ENCODE peak calls at places on chromosomes 3 and 15, in six cellular contexts. M is type B pancreatic cell, C is activated B cell treated with CpG ODN at 0.5 μM for 24 hours, O is stomach, I is body of pancreas, W is WERI-Rb-1. G is an unnamed sample.

GRCh38 chr3:151307131-151307530 is 9.5 kb downstream of the GPR87 start:
- DNase-seq in M (no peak), C (no peak), O (no peak), I (no peak), W (no peak), G (no peak)

GRCh38 chr15:69760263-69760855 is 307.7 kb downstream of the RPLP1 start:
- DNase-seq in M (no peak), C (no peak), O (no peak), I (no peak), W (no peak), G (no peak)

GRCh38 chr3:126731044-126731443 is 27.0 kb downstream of the CHCHD6 start:
- DNase-seq in M (no peak), C (no peak), O (no peak), I (no peak), W (no peak), G (no peak)

GRCh38 chr3:112744068-112744467 is 102.6 kb downstream of the CD200R1L start:
- DNase-seq in M (no peak), C (no peak), O (no peak), I (no peak), W (no peak), G (no peak)

GRCh38 chr3:96190024-96190616 is 624.3 kb upstream of the EPHA6 start:
- DNase-seq in M (no peak), C (no peak), O (no peak), I (no peak), W (no peak), G (no peak)

GRCh38 chr15:26572606-26573350 is 200.1 kb downstream of the GABRB3 start:
- DNase-seq in M (no peak), C (no peak), O (no peak), I (no peak), W (no peak), G (no peak)

GRCh38 chr3:164683516-164683915 is 394.8 kb downstream of the SI start:
- DNase-seq in M (no peak), C (no peak), O (no peak), I (no peak), W (no peak), G (no peak)

GRCh38 chr3:10753964-10754363 is 62.1 kb upstream of the SLC6A11 start:
- DNase-seq in M (peak), C (no peak), O (no peak), I (peak), W (no peak), G (no peak)

GRCh38 chr15:55907797-55908196 is 85.6 kb downstream of the NEDD4 start:
- DNase-seq in M (no peak), C (no peak), O (no peak), I (no peak), W (no peak), G (no peak)

GRCh38 chr15:54640874-54641273 is 555.9 kb downstream of the RSL24D1 start:
- DNase-seq in M (no peak), C (no peak), O (no peak), I (no peak), W (no peak), G (no peak)

GRCh38 chr3:66989860-66990696 is 8.0 kb upstream of the KBTBD8 start:
- DNase-seq in M (no peak), C (no peak), O (no peak), I (no peak), W (no peak), G (no peak)
- TF ChIP-seq CTCF in M (peak), C (no peak), O (no peak), I (no peak), W (no peak), G (no peak)

GRCh38 chr3:157541506-157542236 is 38.5 kb upstream of the VEPH1 start:
- DNase-seq in M (no peak), C (no peak), O (no peak), I (no peak), W (no peak), G (no peak)

GRCh38 chr3:157544501-157545139 is 41.4 kb upstream of the VEPH1 start:
- DNase-seq in M (no peak), C (no peak), O (no peak), I (no peak), W (no peak), G (no peak)

GRCh38 chr3:157543491-157544035 is 40.3 kb upstream of the VEPH1 start:
- DNase-seq in M (no peak), C (no peak), O (no peak), I (no peak), W (no peak), G (no peak)

GRCh38 chr3:157540656-157541055 is 37.4 kb upstream of the VEPH1 start:
- DNase-seq in M (no peak), C (no peak), O (no peak), I (no peak), W (no peak), G (no peak)

DNA sequence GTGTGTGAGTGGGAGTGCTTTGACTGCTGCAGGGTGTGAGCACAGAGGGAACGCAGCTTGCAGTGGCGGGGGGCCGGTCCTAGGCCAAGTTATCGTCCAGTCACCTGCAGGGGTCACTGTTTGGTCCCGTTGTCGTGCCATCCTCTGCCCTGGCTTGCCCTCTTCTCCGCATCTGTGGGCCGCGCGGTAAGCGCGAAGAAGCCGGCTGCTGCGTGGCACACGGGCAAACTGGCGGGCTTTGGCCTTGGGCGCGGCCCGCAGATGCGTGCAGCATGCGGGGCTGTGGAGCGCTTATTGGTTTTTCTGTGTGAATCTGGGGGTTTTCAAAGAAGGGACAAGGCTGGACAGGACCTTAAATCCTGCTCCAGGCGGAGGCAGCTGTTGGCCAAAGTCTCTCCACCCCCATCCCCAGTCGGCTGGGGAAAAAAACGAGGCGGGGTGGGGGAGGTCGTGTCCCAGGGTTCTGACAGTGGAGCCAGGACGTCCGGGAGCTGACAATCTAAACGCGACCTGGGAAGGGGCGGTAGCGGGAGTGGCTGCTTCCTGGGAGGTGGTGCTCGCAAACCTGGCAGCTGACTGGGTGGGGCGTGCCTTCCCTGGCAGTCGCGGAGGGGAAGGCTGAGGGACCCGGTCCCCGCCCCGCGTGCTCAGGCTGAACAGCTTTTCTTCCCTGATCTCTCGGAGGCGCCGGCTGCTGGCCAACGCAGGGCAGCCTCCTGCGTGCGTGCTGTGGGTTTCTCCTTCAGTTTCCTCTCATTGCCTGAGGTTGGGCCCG is 39.7 kb upstream of the VEPH1 start:
- DNase-seq in M (peak), C (no peak), O (peak), I (peak), W (peak), G (no peak)
- TF ChIP-seq CTCF in M (peak), C (no peak), O (no peak), I (peak), W (peak), G (no peak)

GRCh38 chr3:73772076-73772475 is 147.3 kb upstream of the PDZRN3 start:
- DNase-seq in M (no peak), C (no peak), O (no peak), I (no peak), W (no peak), G (no peak)

GRCh38 chr3:73765878-73766564 is 141.3 kb upstream of the PDZRN3 start:
- DNase-seq in M (no peak), C (no peak), O (no peak), I (no peak), W (no peak), G (no peak)

GRCh38 chr3:73766599-73767378 is 142.0 kb upstream of the PDZRN3 start:
- DNase-seq in M (no peak), C (no peak), O (no peak), I (no peak), W (no peak), G (no peak)

GRCh38 chr3:73772599-73772998 is 147.9 kb upstream of the PDZRN3 start:
- DNase-seq in M (no peak), C (no peak), O (no peak), I (no peak), W (no peak), G (no peak)

GRCh38 chr3:73768594-73769308 is 144.0 kb upstream of the PDZRN3 start:
- DNase-seq in M (no peak), C (no peak), O (no peak), I (no peak), W (no peak), G (no peak)
- TF ChIP-seq CTCF in M (no peak), C (no peak), O (no peak), I (no peak), W (no peak), G (no peak)

GRCh38 chr15:45134682-45135604 is 5.1 kb downstream of the DUOX1 start:
- DNase-seq in M (no peak), C (no peak), O (peak), I (peak), W (no peak), G (no peak)
- TF ChIP-seq CTCF in M (no peak), C (no peak), O (no peak), I (peak), W (no peak), G (no peak)

GRCh38 chr3:31263897-31264296 is 268.8 kb upstream of the STT3B start:
- DNase-seq in M (no peak), C (no peak), O (no peak), I (no peak), W (no peak), G (no peak)
- TF ChIP-seq CTCF in M (no peak), C (no peak), O (no peak), I (no peak), W (no peak), G (no peak)

DNA sequence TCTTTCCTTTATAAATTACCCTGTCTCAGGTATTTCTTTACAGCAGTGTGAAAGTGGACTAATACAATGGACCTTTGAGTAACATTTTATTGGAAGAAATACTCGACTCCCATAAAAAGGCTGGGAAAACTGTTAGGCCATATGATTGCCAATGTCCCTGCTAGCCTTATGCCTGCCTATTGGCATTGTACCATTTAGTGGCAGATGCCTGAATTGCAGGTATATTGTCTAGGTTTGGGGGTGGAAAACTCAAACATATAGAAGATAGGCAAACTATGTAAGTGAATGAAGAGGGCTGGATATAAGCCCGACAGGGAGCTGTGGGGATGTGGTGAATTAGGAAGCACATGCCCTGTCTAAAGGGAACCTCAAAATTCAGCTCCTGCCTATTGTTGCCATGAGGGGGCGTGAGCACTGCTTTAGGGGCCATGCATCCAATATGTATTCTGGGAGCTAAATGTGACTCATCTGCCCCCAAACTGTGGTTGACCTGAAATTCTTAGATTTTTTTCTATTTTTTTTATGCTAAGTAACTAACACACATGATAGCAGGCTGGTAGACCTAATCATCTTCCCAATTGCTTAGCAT is 65.2 kb upstream of the TRA2B start:
- DNase-seq in M (no peak), C (no peak), O (no peak), I (no peak), W (peak), G (no peak)
- TF ChIP-seq CTCF in M (peak), C (no peak), O (no peak), I (no peak), W (peak), G (peak)

GRCh38 chr15:90606641-90607040 is 76.9 kb downstream of the CRTC3 start:
- DNase-seq in M (no peak), C (no peak), O (no peak), I (no peak), W (no peak), G (no peak)

GRCh38 chr15:90607361-90607760 is 77.6 kb downstream of the CRTC3 start:
- DNase-seq in M (no peak), C (no peak), O (no peak), I (no peak), W (no peak), G (no peak)

GRCh38 chr15:90600954-90601353 is 71.2 kb downstream of the CRTC3 start:
- DNase-seq in M (no peak), C (no peak), O (no peak), I (no peak), W (no peak), G (no peak)

GRCh38 chr15:90599639-90600038 is 69.9 kb downstream of the CRTC3 start:
- DNase-seq in M (no peak), C (no peak), O (no peak), I (no peak), W (no peak), G (no peak)

DNA sequence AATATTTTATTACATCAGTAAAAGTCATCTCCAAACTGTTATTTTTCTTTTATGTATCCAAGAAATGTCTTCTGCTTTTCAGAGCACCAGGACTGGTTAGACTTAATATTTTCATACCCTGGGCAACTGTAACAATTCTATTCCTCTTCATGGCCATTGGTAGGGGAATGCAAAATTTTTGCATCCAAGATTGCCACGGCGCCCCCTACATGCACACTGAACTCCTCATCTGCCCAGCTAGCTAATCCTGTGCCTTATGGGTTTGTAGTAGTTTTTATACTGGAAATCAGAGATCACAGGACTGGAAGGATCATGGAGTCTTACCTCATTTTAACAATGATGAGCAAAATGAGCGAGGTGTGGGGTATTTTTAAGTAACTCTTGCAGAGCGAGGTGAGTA is 74.2 kb downstream of the CRTC3 start:
- DNase-seq in M (no peak), C (no peak), O (peak), I (peak), W (peak), G (peak)
- TF ChIP-seq CTCF in M (peak), C (no peak), O (peak), I (peak), W (peak), G (peak)

DNA sequence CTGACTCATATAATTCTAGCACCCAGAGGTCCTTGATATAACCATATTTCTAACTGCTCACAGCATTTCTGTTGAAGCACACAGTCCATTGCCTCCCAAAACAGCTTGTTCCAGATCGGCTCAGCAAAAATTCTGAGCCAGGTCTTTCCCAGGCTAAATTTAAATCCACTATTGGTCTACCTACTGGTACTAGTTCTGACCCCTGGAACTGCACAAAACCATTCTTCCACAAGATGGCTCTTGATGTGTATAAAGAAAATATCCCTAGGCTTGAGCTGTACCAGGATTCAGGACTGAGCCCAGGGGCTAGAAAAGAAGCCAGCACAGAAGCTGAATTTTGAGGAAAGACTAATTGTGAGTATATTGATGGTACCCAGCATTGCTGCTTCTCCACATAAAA is 75.4 kb upstream of the ABHD17C start:
- DNase-seq in M (no peak), C (no peak), O (no peak), I (no peak), W (peak), G (no peak)
- TF ChIP-seq CTCF in M (peak), C (no peak), O (peak), I (no peak), W (peak), G (no peak)

DNA sequence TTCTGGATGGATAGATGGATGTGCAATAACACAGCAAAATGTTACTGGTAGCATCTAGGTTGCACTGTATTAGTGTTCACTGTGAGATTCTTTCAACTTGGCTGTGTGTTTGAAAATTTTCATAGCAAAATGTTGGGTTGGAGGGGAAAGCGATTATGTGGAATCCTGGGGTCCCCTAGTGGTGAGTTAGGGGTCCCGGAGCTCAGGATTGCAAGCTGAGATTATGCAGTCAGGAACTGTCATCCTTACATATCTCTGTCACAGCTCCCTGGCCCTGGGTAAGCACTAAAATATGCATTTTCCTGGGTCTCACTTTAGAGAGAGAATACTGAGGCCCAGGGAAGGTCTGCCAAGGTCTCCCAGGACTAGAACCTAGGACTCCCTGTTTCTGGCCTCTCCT is 77.2 kb downstream of the CEMIP start:
- DNase-seq in M (no peak), C (no peak), O (no peak), I (no peak), W (no peak), G (no peak)
- TF ChIP-seq CTCF in M (peak), C (no peak), O (no peak), I (no peak), W (peak), G (no peak)

GRCh38 chr15:29449136-29449535 is 179.5 kb upstream of the NSMCE3 start:
- DNase-seq in M (no peak), C (no peak), O (no peak), I (no peak), W (no peak), G (no peak)

GRCh38 chr15:29454506-29454905 is 184.9 kb upstream of the NSMCE3 start:
- DNase-seq in M (no peak), C (no peak), O (no peak), I (no peak), W (no peak), G (no peak)

GRCh38 chr15:29452881-29453731 is 183.5 kb upstream of the NSMCE3 start:
- DNase-seq in M (no peak), C (no peak), O (no peak), I (no peak), W (no peak), G (no peak)

GRCh38 chr15:29448320-29448719 is 178.7 kb upstream of the NSMCE3 start:
- DNase-seq in M (no peak), C (no peak), O (no peak), I (no peak), W (no peak), G (no peak)

DNA sequence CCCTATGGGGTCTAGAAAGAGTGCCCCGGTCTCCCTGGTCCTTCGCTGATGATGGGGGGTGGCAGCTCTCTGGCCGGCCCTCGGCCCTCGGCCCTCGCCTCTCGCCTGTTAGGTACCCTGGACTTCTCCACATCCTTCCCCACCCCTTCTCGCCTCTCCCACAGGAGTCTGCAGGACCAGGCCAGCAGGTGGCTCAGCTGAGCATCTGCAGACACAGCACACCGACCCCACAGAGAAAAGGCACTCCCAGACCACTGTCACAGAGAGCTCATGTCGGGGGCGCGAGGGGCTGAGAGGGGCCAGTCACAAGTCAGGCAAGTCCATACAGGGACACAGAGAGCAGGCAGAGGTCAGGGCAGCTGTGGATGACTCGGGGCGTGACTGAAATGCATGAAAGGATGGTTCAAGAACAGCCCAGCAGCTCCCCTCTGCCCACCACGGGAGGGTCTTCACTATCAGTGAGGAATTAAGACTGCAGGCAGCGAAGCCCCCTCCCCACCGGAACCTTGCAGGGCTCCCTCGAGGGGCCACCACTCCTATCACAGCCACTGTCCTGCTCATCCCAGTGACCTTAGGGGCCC is 181.7 kb upstream of the NSMCE3 start:
- DNase-seq in M (no peak), C (no peak), O (no peak), I (no peak), W (peak), G (no peak)
- TF ChIP-seq CTCF in M (peak), C (no peak), O (no peak), I (no peak), W (peak), G (no peak)